ENCODE peak calls at places on chromosomes 6 and 20, in six cellular contexts. N, U, I, B, Q and J are unnamed samples.

GRCh38 chr6:1701668-1702353 is 92.1 kb downstream of the FOXC1 start:
- DNase-seq in N (no peak), U (peak; percentile 15), I (peak; percentile 85), B (no peak), Q (peak; percentile 83), J (no peak)

GRCh38 chr6:93164781-93165180 is 254.6 kb downstream of the EPHA7 start:
- DNase-seq in N (no peak), U (peak; percentile 64), I (no peak), B (no peak), Q (no peak), J (no peak)

GRCh38 chr20:24650091-24650490 is 180.7 kb downstream of the SYNDIG1 start:
- DNase-seq in N (no peak), U (peak; percentile 22), I (peak; percentile 80), B (no peak), Q (no peak), J (no peak)

GRCh38 chr20:23566199-23566932 is 1.9 kb downstream of the CST9L start:
- DNase-seq in N (no peak), U (no peak), I (no peak), B (no peak), Q (no peak), J (no peak)

GRCh38 chr20:3390759-3391500 is 16.5 kb downstream of the DNAAF9 start:
- DNase-seq in N (no peak), U (no peak), I (no peak), B (no peak), Q (no peak), J (no peak)

GRCh38 chr6:154926366-154926765 is 68.7 kb upstream of the TIAM2 start:
- DNase-seq in N (no peak), U (no peak), I (no peak), B (no peak), Q (no peak), J (no peak)

GRCh38 chr6:109693128-109693527 is 2.0 kb downstream of the FIG4 start:
- DNase-seq in N (no peak), U (no peak), I (no peak), B (no peak), Q (no peak), J (no peak)

GRCh38 chr6:167571550-167571949 is 246.7 kb downstream of the TTLL2 start:
- DNase-seq in N (no peak), U (no peak), I (no peak), B (no peak), Q (no peak), J (no peak)

GRCh38 chr20:13831476-13831875 is 46.6 kb downstream of the NDUFAF5 start:
- DNase-seq in N (no peak), U (no peak), I (no peak), B (no peak), Q (no peak), J (no peak)

GRCh38 chr6:139570166-139570565 is 195.7 kb upstream of the CITED2 start:
- DNase-seq in N (no peak), U (no peak), I (no peak), B (no peak), Q (no peak), J (no peak)

GRCh38 chr20:2109425-2110210 is 8.0 kb downstream of the STK35 start:
- DNase-seq in N (peak; percentile 56), U (peak; percentile 47), I (peak; percentile 57), B (no peak), Q (no peak), J (peak; percentile 46)

GRCh38 chr6:140711019-140711613 is 1336.7 kb upstream of the CITED2 start:
- DNase-seq in N (no peak), U (no peak), I (no peak), B (no peak), Q (no peak), J (no peak)

GRCh38 chr6:139644821-139645220 is 270.4 kb upstream of the CITED2 start:
- DNase-seq in N (no peak), U (no peak), I (no peak), B (no peak), Q (no peak), J (no peak)

GRCh38 chr6:5946701-5947100 is 60.0 kb downstream of the NRN1 start:
- DNase-seq in N (no peak), U (no peak), I (no peak), B (no peak), Q (no peak), J (no peak)

DNA sequence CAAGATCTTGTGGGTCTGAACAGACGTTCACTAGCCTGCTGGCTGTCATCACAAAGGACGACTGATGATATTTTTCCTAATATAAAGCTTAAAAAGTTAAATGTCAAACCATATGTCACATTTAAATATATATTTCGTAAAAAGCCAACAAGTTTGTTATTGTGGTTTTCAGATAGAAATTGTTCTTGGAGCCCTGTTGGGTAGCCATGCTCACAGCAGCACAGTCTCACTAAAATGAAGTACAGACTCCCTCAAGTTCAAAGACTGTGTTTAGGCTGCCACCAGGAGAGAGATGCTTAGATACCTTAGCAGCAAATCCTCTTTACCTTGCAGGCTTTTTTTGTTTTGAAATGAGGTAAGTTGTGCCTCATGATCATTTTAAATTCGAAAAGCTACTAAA is 17.8 kb downstream of the EEF1E1 start:
- DNase-seq in N (no peak), U (no peak), I (no peak), B (no peak), Q (no peak), J (no peak)
- H3K4me1 ChIP-seq in N (peaks cover 31% of the 10 kb centered on the region), U (peaks cover 20% of the 10 kb centered on the region), I (peaks cover 44% of the 10 kb centered on the region), B (peaks cover 61% of the 10 kb centered on the region), Q (peaks cover 10% of the 10 kb centered on the region), J (no peaks in the 10 kb centered on the region)

DNA sequence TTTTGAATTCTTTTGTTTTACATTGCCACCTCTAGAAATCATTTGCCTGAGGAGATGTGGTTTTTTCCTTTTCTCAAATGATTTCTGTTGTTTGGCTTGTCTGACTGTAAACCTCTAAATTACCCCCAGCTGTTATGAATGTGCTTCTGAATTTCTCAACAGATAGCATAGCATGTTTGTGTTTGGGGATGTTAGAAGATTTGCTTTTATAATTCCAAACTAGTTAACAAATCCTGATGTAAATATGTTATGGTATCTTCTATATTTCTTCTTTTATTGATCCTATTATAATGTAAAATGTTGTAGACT is 31.6 kb upstream of the EZR start:
- DNase-seq in N (no peak), U (no peak), I (no peak), B (no peak), Q (no peak), J (no peak)
- H3K4me1 ChIP-seq in N (peaks cover 28% of the 10 kb centered on the region), U (peaks cover 42% of the 10 kb centered on the region), I (no peaks in the 10 kb centered on the region), B (peaks cover 62% of the 10 kb centered on the region), Q (no peaks in the 10 kb centered on the region), J (peaks cover 49% of the 10 kb centered on the region)

GRCh38 chr20:44576297-44576696 is 6.1 kb upstream of the PKIG start:
- DNase-seq in N (no peak), U (no peak), I (no peak), B (peak; percentile 48), Q (no peak), J (no peak)
- H3K4me1 ChIP-seq in N (peaks cover 4% of the 10 kb centered on the region), U (peaks cover 14% of the 10 kb centered on the region), I (peaks cover 62% of the 10 kb centered on the region), B (peaks cover 9% of the 10 kb centered on the region), Q (no peaks in the 10 kb centered on the region), J (peaks cover 28% of the 10 kb centered on the region)

DNA sequence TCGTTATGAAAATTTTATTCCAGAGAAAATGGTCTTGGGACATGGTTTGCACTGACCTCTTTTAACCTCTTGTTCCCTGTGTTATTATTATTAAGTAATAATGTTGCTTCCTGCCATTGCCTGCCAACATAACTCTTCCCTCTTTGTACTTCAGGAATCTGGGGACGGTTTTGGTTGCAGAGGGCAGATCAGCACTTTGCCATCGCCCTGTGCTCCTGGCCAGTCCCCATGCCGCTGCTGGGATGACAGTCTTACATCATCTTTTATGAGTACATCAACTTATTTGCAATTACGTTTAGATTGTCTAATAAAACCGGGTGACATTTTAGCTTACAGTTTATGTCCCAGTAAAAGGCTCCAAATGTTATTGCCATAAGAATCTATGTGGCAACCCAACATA is 157.2 kb downstream of the CDH26 start:
- DNase-seq in N (peak; percentile 7), U (no peak), I (no peak), B (no peak), Q (no peak), J (no peak)
- H3K4me1 ChIP-seq in N (no peaks in the 10 kb centered on the region), U (no peaks in the 10 kb centered on the region), I (no peaks in the 10 kb centered on the region), B (no peaks in the 10 kb centered on the region), Q (no peaks in the 10 kb centered on the region), J (no peaks in the 10 kb centered on the region)

DNA sequence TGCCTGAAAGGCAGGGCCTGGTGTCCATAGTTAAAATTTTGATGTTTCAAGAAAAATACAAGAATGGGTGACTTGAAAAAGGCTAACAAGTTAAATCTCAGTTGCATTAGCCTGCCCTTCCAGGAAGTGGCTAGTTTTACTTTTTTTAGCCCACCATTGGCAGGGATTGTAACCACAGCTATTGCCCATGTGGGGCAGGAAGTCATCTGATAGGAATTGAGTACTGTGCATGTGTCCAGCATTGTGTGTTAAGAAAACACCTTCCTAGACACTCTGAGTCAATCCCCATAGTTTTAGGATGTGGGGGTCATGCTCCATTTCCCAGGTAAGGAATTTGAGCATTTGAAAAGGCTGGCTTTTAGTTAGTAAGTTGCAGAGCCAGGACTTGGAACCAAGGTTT is 26.9 kb downstream of the LYRM2 start:
- DNase-seq in N (no peak), U (no peak), I (no peak), B (no peak), Q (no peak), J (no peak)
- H3K4me1 ChIP-seq in N (no peaks in the 10 kb centered on the region), U (no peaks in the 10 kb centered on the region), I (no peaks in the 10 kb centered on the region), B (no peaks in the 10 kb centered on the region), Q (no peaks in the 10 kb centered on the region), J (no peaks in the 10 kb centered on the region)

GRCh38 chr6:143677891-143678737 is at the start of gene PHACTR2:
- DNase-seq in N (peak; percentile 72), U (peak; percentile 88), I (peak; percentile 88), B (peak; percentile 86), Q (peak; percentile 90), J (peak; percentile 66)
- H3K4me1 ChIP-seq in N (peaks cover 24% of the 10 kb centered on the region), U (peaks cover 36% of the 10 kb centered on the region), I (peaks cover 59% of the 10 kb centered on the region), B (peaks cover 40% of the 10 kb centered on the region), Q (peaks cover 3% of the 10 kb centered on the region), J (peaks cover 16% of the 10 kb centered on the region)

GRCh38 chr6:43277643-43278523 is 20.2 kb upstream of the SLC22A7 start:
- DNase-seq in N (no peak), U (peak; percentile 63), I (no peak), B (no peak), Q (no peak), J (peak; percentile 89)

GRCh38 chr6:43277083-43277642 is 20.9 kb upstream of the SLC22A7 start:
- DNase-seq in N (no peak), U (no peak), I (no peak), B (no peak), Q (no peak), J (no peak)

GRCh38 chr6:43275782-43276179 is 22.3 kb upstream of the SLC22A7 start:
- DNase-seq in N (no peak), U (no peak), I (no peak), B (no peak), Q (no peak), J (no peak)

GRCh38 chr6:43274916-43275597 is 23.0 kb upstream of the SLC22A7 start:
- DNase-seq in N (peak; percentile 55), U (peak; percentile 86), I (no peak), B (peak; percentile 63), Q (no peak), J (peak; percentile 82)

GRCh38 chr6:43276180-43277082 is 21.6 kb upstream of the SLC22A7 start:
- DNase-seq in N (no peak), U (peak; percentile 61), I (no peak), B (no peak), Q (no peak), J (peak; percentile 75)
- H3K4me1 ChIP-seq in N (peaks cover 16% of the 10 kb centered on the region), U (peaks cover 41% of the 10 kb centered on the region), I (peaks cover 11% of the 10 kb centered on the region), B (peaks cover 47% of the 10 kb centered on the region), Q (no peaks in the 10 kb centered on the region), J (peaks cover 47% of the 10 kb centered on the region)

GRCh38 chr6:34239240-34239825 is 2.7 kb downstream of the HMGA1 start:
- DNase-seq in N (no peak), U (no peak), I (peak; percentile 10), B (no peak), Q (peak; percentile 51), J (no peak)
- H3K4me1 ChIP-seq in N (peaks cover 33% of the 10 kb centered on the region), U (peaks cover 28% of the 10 kb centered on the region), I (peaks cover 31% of the 10 kb centered on the region), B (peaks cover 33% of the 10 kb centered on the region), Q (no peaks in the 10 kb centered on the region), J (peaks cover 31% of the 10 kb centered on the region)